ENCODE peak calls at places on chromosomes 7 and 10, in nine cellular contexts. One of them, this sample, is unnamed.

GRCh38 chr7:54967384-54967783 is 51.4 kb upstream of the EGFR start:
- DNase-seq in stomach: no peak
- DNase-seq in nephron progenitor cell: no peak
- DNase-seq in fibroblast of the aortic adventitia: peak
- DNase-seq in HT-29: no peak
- DNase-seq in stimulated activated CD4-positive, alpha-beta T cell treated with anti-CD3 and anti-CD28 coated beads, Interleukin-15, amount 100 ng/mL, for 24 hours: no peak
- DNase-seq in anterior cingulate cortex: no peak
- DNase-seq in left kidney: peak
- DNase-seq in activated CD8-positive, alpha-beta memory T cell treated with anti-CD3 and anti-CD28 coated beads for 24 hours: no peak
- DNase-seq in this sample: peak

GRCh38 chr7:151233804-151234203 is 1.5 kb downstream of the CHPF2 start:
- DNase-seq in stomach: no peak
- DNase-seq in anterior cingulate cortex: no peak
- DNase-seq in activated CD8-positive, alpha-beta memory T cell treated with anti-CD3 and anti-CD28 coated beads for 24 hours: no peak
- DNase-seq in fibroblast of the aortic adventitia: no peak
- DNase-seq in HT-29: no peak
- DNase-seq in left kidney: no peak
- DNase-seq in stimulated activated CD4-positive, alpha-beta T cell treated with anti-CD3 and anti-CD28 coated beads, Interleukin-15, amount 100 ng/mL, for 24 hours: no peak
- DNase-seq in nephron progenitor cell: no peak
- DNase-seq in this sample: no peak

GRCh38 chr10:102600816-102601215 is 43.5 kb upstream of the TRIM8 start:
- DNase-seq in activated CD8-positive, alpha-beta memory T cell treated with anti-CD3 and anti-CD28 coated beads for 24 hours: no peak
- DNase-seq in stimulated activated CD4-positive, alpha-beta T cell treated with anti-CD3 and anti-CD28 coated beads, Interleukin-15, amount 100 ng/mL, for 24 hours: no peak
- DNase-seq in fibroblast of the aortic adventitia: no peak
- DNase-seq in HT-29: no peak
- DNase-seq in anterior cingulate cortex: no peak
- DNase-seq in stomach: no peak
- DNase-seq in nephron progenitor cell: no peak
- DNase-seq in left kidney: no peak
- DNase-seq in this sample: no peak

GRCh38 chr10:49139000-49139865 is 5.4 kb upstream of the FAM170B start:
- DNase-seq in anterior cingulate cortex: no peak
- DNase-seq in left kidney: peak
- DNase-seq in activated CD8-positive, alpha-beta memory T cell treated with anti-CD3 and anti-CD28 coated beads for 24 hours: peak
- DNase-seq in stomach: no peak
- DNase-seq in nephron progenitor cell: no peak
- DNase-seq in fibroblast of the aortic adventitia: peak
- DNase-seq in HT-29: no peak
- DNase-seq in stimulated activated CD4-positive, alpha-beta T cell treated with anti-CD3 and anti-CD28 coated beads, Interleukin-15, amount 100 ng/mL, for 24 hours: no peak
- DNase-seq in this sample: no peak

GRCh38 chr7:98573816-98574215 is 43.3 kb upstream of the NPTX2 start:
- DNase-seq in stomach: no peak
- DNase-seq in anterior cingulate cortex: no peak
- DNase-seq in left kidney: no peak
- DNase-seq in HT-29: no peak
- DNase-seq in stimulated activated CD4-positive, alpha-beta T cell treated with anti-CD3 and anti-CD28 coated beads, Interleukin-15, amount 100 ng/mL, for 24 hours: no peak
- DNase-seq in fibroblast of the aortic adventitia: no peak
- DNase-seq in nephron progenitor cell: no peak
- DNase-seq in activated CD8-positive, alpha-beta memory T cell treated with anti-CD3 and anti-CD28 coated beads for 24 hours: no peak
- DNase-seq in this sample: no peak

GRCh38 chr10:121577568-121577967 is 20.7 kb downstream of the FGFR2 start:
- DNase-seq in stimulated activated CD4-positive, alpha-beta T cell treated with anti-CD3 and anti-CD28 coated beads, Interleukin-15, amount 100 ng/mL, for 24 hours: no peak
- DNase-seq in fibroblast of the aortic adventitia: no peak
- DNase-seq in activated CD8-positive, alpha-beta memory T cell treated with anti-CD3 and anti-CD28 coated beads for 24 hours: no peak
- DNase-seq in nephron progenitor cell: no peak
- DNase-seq in HT-29: no peak
- DNase-seq in anterior cingulate cortex: no peak
- DNase-seq in left kidney: peak
- DNase-seq in stomach: no peak
- DNase-seq in this sample: peak

GRCh38 chr7:43761919-43762318 is 3.4 kb downstream of the BLVRA start:
- DNase-seq in activated CD8-positive, alpha-beta memory T cell treated with anti-CD3 and anti-CD28 coated beads for 24 hours: peak
- DNase-seq in fibroblast of the aortic adventitia: no peak
- DNase-seq in stomach: no peak
- DNase-seq in HT-29: no peak
- DNase-seq in stimulated activated CD4-positive, alpha-beta T cell treated with anti-CD3 and anti-CD28 coated beads, Interleukin-15, amount 100 ng/mL, for 24 hours: no peak
- DNase-seq in left kidney: no peak
- DNase-seq in anterior cingulate cortex: no peak
- DNase-seq in nephron progenitor cell: no peak
- DNase-seq in this sample: no peak

GRCh38 chr10:113709221-113709838 is 29.6 kb downstream of the CASP7 start:
- DNase-seq in activated CD8-positive, alpha-beta memory T cell treated with anti-CD3 and anti-CD28 coated beads for 24 hours: no peak
- DNase-seq in fibroblast of the aortic adventitia: peak
- DNase-seq in HT-29: no peak
- DNase-seq in stimulated activated CD4-positive, alpha-beta T cell treated with anti-CD3 and anti-CD28 coated beads, Interleukin-15, amount 100 ng/mL, for 24 hours: no peak
- DNase-seq in anterior cingulate cortex: peak
- DNase-seq in stomach: no peak
- DNase-seq in left kidney: peak
- DNase-seq in nephron progenitor cell: no peak
- DNase-seq in this sample: peak

GRCh38 chr10:62582098-62582705 is 208.0 kb downstream of the ZNF365 start:
- DNase-seq in fibroblast of the aortic adventitia: peak
- DNase-seq in nephron progenitor cell: no peak
- DNase-seq in stomach: no peak
- DNase-seq in stimulated activated CD4-positive, alpha-beta T cell treated with anti-CD3 and anti-CD28 coated beads, Interleukin-15, amount 100 ng/mL, for 24 hours: no peak
- DNase-seq in HT-29: no peak
- DNase-seq in activated CD8-positive, alpha-beta memory T cell treated with anti-CD3 and anti-CD28 coated beads for 24 hours: no peak
- DNase-seq in anterior cingulate cortex: no peak
- DNase-seq in left kidney: no peak
- DNase-seq in this sample: no peak

GRCh38 chr7:84744388-84744787 is 442.5 kb downstream of the SEMA3D start:
- DNase-seq in fibroblast of the aortic adventitia: peak
- DNase-seq in activated CD8-positive, alpha-beta memory T cell treated with anti-CD3 and anti-CD28 coated beads for 24 hours: no peak
- DNase-seq in stomach: no peak
- DNase-seq in stimulated activated CD4-positive, alpha-beta T cell treated with anti-CD3 and anti-CD28 coated beads, Interleukin-15, amount 100 ng/mL, for 24 hours: no peak
- DNase-seq in left kidney: no peak
- DNase-seq in HT-29: no peak
- DNase-seq in anterior cingulate cortex: no peak
- DNase-seq in nephron progenitor cell: no peak
- DNase-seq in this sample: no peak

GRCh38 chr7:139362981-139363380 is 3.3 kb downstream of the LUC7L2 start:
- DNase-seq in activated CD8-positive, alpha-beta memory T cell treated with anti-CD3 and anti-CD28 coated beads for 24 hours: no peak
- DNase-seq in nephron progenitor cell: no peak
- DNase-seq in stomach: no peak
- DNase-seq in left kidney: no peak
- DNase-seq in fibroblast of the aortic adventitia: no peak
- DNase-seq in HT-29: no peak
- DNase-seq in anterior cingulate cortex: no peak
- DNase-seq in stimulated activated CD4-positive, alpha-beta T cell treated with anti-CD3 and anti-CD28 coated beads, Interleukin-15, amount 100 ng/mL, for 24 hours: no peak
- DNase-seq in this sample: no peak

GRCh38 chr10:124728071-124728829 is 15.9 kb downstream of the FAM53B start:
- DNase-seq in fibroblast of the aortic adventitia: no peak
- DNase-seq in activated CD8-positive, alpha-beta memory T cell treated with anti-CD3 and anti-CD28 coated beads for 24 hours: peak
- DNase-seq in nephron progenitor cell: no peak
- DNase-seq in HT-29: no peak
- DNase-seq in anterior cingulate cortex: no peak
- DNase-seq in stomach: no peak
- DNase-seq in left kidney: no peak
- DNase-seq in stimulated activated CD4-positive, alpha-beta T cell treated with anti-CD3 and anti-CD28 coated beads, Interleukin-15, amount 100 ng/mL, for 24 hours: peak
- DNase-seq in this sample: peak

GRCh38 chr7:21497072-21497471 is 45.8 kb upstream of the DNAH11 start:
- DNase-seq in fibroblast of the aortic adventitia: no peak
- DNase-seq in stimulated activated CD4-positive, alpha-beta T cell treated with anti-CD3 and anti-CD28 coated beads, Interleukin-15, amount 100 ng/mL, for 24 hours: no peak
- DNase-seq in nephron progenitor cell: no peak
- DNase-seq in activated CD8-positive, alpha-beta memory T cell treated with anti-CD3 and anti-CD28 coated beads for 24 hours: no peak
- DNase-seq in stomach: no peak
- DNase-seq in anterior cingulate cortex: no peak
- DNase-seq in HT-29: peak
- DNase-seq in left kidney: no peak
- DNase-seq in this sample: peak

GRCh38 chr7:16838891-16839290 is 34.1 kb upstream of the AGR2 start:
- DNase-seq in HT-29: no peak
- DNase-seq in left kidney: no peak
- DNase-seq in stimulated activated CD4-positive, alpha-beta T cell treated with anti-CD3 and anti-CD28 coated beads, Interleukin-15, amount 100 ng/mL, for 24 hours: no peak
- DNase-seq in fibroblast of the aortic adventitia: no peak
- DNase-seq in anterior cingulate cortex: no peak
- DNase-seq in nephron progenitor cell: no peak
- DNase-seq in activated CD8-positive, alpha-beta memory T cell treated with anti-CD3 and anti-CD28 coated beads for 24 hours: no peak
- DNase-seq in stomach: no peak
- DNase-seq in this sample: no peak